ENCODE peak calls at places on chromosomes 6 and 20, in ten cellular contexts. O, D, J, R, Z, C, H, L, M and N are unnamed samples.
A peak's percentile ranks its signal among the peaks of the same experiment; 100 is the strongest.

GRCh38 chr6:14762077-14762476 is 483.8 kb upstream of the JARID2 start:
- DNase-seq in O (no peak), D (no peak), J (no peak), R (no peak), Z (no peak), C (no peak), H (no peak), L (no peak), M (no peak), N (no peak)

GRCh38 chr6:38673397-38674165 is 29.4 kb downstream of the GLO1 start:
- DNase-seq in O (no peak), D (no peak), J (no peak), R (no peak), Z (no peak), C (no peak), H (no peak), L (no peak), M (no peak), N (no peak)

GRCh38 chr20:51227744-51228143 is 204.8 kb upstream of the KCNG1 start:
- DNase-seq in O (no peak), D (no peak), J (no peak), R (no peak), Z (no peak), C (no peak), H (no peak), L (no peak), M (no peak), N (no peak)

GRCh38 chr6:11396860-11397259 is 140.7 kb upstream of the TMEM170B start:
- DNase-seq in O (no peak), D (no peak), J (no peak), R (no peak), Z (no peak), C (no peak), H (no peak), L (no peak), M (no peak), N (no peak)

GRCh38 chr6:110816677-110817076 is 1.4 kb upstream of the CDK19 start:
- DNase-seq in O (no peak), D (no peak), J (no peak), R (peak; percentile 4), Z (no peak), C (no peak), H (no peak), L (no peak), M (peak; percentile 40), N (no peak)

GRCh38 chr20:36496707-36497669 is 44.3 kb upstream of the MYL9 start:
- DNase-seq in O (no peak), D (no peak), J (no peak), R (no peak), Z (no peak), C (no peak), H (no peak), L (no peak), M (no peak), N (no peak)

GRCh38 chr6:138034229-138034628 is 73.0 kb downstream of the PERP start:
- DNase-seq in O (no peak), D (no peak), J (no peak), R (no peak), Z (no peak), C (no peak), H (no peak), L (no peak), M (no peak), N (no peak)

GRCh38 chr20:59802471-59803221 is 130.8 kb downstream of the SYCP2 start:
- DNase-seq in O (no peak), D (no peak), J (no peak), R (peak; percentile 28), Z (no peak), C (peak; percentile 56), H (no peak), L (no peak), M (no peak), N (no peak)

GRCh38 chr6:28657756-28658465 is 132.2 kb downstream of the GPX5 start:
- DNase-seq in O (peak; percentile 79), D (peak; percentile 39), J (no peak), R (peak; percentile 7), Z (peak; percentile 77), C (no peak), H (peak; percentile 40), L (no peak), M (peak; percentile 60), N (peak; percentile 64)

GRCh38 chr6:14975124-14975815 is 270.6 kb upstream of the JARID2 start:
- DNase-seq in O (peak; percentile 48), D (no peak), J (no peak), R (no peak), Z (no peak), C (no peak), H (no peak), L (no peak), M (peak; percentile 31), N (no peak)

GRCh38 chr20:57298457-57298856 is 31.1 kb upstream of the SPO11 start:
- DNase-seq in O (no peak), D (no peak), J (no peak), R (no peak), Z (no peak), C (no peak), H (no peak), L (no peak), M (no peak), N (no peak)

GRCh38 chr6:12339022-12339421 is 48.9 kb downstream of the EDN1 start:
- DNase-seq in O (no peak), D (no peak), J (no peak), R (no peak), Z (no peak), C (no peak), H (no peak), L (no peak), M (no peak), N (no peak)